ENCODE peak calls at places on chromosomes 7 and 10, in five cellular contexts. X is IMR-90, V is neuronal stem cell, D is mesenchymal stem cell, O is H1. Y is an unnamed sample.

GRCh38 chr7:79403451-79403850 is 50.0 kb downstream of the MAGI2 start:
- DNase-seq in O (no peak), D (no peak), X (peak; percentile 51), V (no peak), Y (no peak)

GRCh38 chr7:451255-452229 is 68.1 kb downstream of the PDGFA start:
- DNase-seq in D (no peak), O (peak; percentile 19), X (no peak), V (no peak), Y (no peak)

GRCh38 chr10:70442332-70442988 is 979 bp upstream of the NODAL start:
- DNase-seq in X (no peak), V (no peak), D (no peak), O (peak; percentile 84), Y (no peak)

GRCh38 chr10:12874501-12874900 is 127.0 kb downstream of the CCDC3 start:
- DNase-seq in O (no peak), X (no peak), V (no peak), D (no peak), Y (no peak)

GRCh38 chr7:102425639-102426267 is 7.6 kb upstream of the ORAI2 start:
- DNase-seq in O (no peak), X (no peak), D (no peak), V (no peak), Y (peak; percentile 35)

GRCh38 chr10:110006358-110007170 is 1.2 kb upstream of the ADD3 start:
- DNase-seq in V (peak; percentile 31), D (peak; percentile 69), O (no peak), X (peak; percentile 70), Y (no peak)

GRCh38 chr10:78319841-78320240 is 286.2 kb downstream of the RPS24 start:
- DNase-seq in O (no peak), X (no peak), V (no peak), D (no peak), Y (no peak)

GRCh38 chr7:80428161-80429054 is 83.5 kb downstream of the GNAT3 start:
- DNase-seq in D (peak; percentile 72), V (peak; percentile 12), O (no peak), X (peak; percentile 79), Y (peak; percentile 79)

GRCh38 chr10:128203028-128203427 is 76.8 kb upstream of the MKI67 start:
- DNase-seq in O (no peak), X (no peak), V (no peak), D (no peak), Y (no peak)

GRCh38 chr10:36336315-36336714 is 694.2 kb upstream of the FZD8 start:
- DNase-seq in O (no peak), D (peak; percentile 63), V (no peak), X (peak; percentile 54), Y (peak; percentile 23)

GRCh38 chr10:63120554-63120953 is 12.6 kb upstream of the NRBF2 start:
- DNase-seq in D (peak; percentile 91), V (no peak), X (peak; percentile 90), O (no peak), Y (no peak)

GRCh38 chr10:103645141-103646054 is 151.9 kb downstream of the NEURL1 start:
- DNase-seq in D (peak; percentile 69), O (no peak), X (peak; percentile 99), V (no peak), Y (peak; percentile 75)
- H3K14ac ChIP-seq in D (no peak overlapping the region), O (no peak overlapping the region), X (peak overlapping the region; percentile 88), V (no peak overlapping the region), Y (no peak overlapping the region)

DNA sequence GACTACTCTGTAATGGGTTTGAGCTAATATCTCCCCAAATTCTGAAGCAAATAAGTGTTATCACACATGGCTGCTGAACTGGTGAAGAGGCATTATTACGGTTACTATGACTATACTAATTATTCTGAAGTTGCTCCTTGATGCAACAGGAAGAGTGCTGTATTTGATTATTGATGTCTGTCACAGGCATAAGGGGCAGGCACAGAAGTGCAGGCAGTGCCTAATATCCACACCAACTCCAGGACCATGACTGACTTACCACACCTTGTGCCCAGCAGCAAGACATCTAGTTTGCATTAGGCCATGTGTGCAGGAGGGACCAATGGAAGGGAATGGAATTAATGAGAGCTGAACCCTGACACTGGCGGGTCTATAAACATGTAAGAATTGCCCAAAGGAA is 62.7 kb downstream of the AMPH start:
- DNase-seq in V (no peak), X (no peak), D (no peak), O (no peak), Y (no peak)
- H3K4me3 ChIP-seq in V (no peak overlapping the region), X (no peak overlapping the region), D (no peak overlapping the region), O (no peak overlapping the region), Y (no peak overlapping the region)

GRCh38 chr7:130595986-130596385 is 72.6 kb downstream of the COPG2 start:
- DNase-seq in O (no peak), D (peak; percentile 31), V (no peak), X (peak; percentile 2), Y (no peak)

GRCh38 chr7:130598056-130598455 is 70.5 kb downstream of the COPG2 start:
- DNase-seq in O (no peak), V (no peak), X (no peak), D (no peak), Y (no peak)

DNA sequence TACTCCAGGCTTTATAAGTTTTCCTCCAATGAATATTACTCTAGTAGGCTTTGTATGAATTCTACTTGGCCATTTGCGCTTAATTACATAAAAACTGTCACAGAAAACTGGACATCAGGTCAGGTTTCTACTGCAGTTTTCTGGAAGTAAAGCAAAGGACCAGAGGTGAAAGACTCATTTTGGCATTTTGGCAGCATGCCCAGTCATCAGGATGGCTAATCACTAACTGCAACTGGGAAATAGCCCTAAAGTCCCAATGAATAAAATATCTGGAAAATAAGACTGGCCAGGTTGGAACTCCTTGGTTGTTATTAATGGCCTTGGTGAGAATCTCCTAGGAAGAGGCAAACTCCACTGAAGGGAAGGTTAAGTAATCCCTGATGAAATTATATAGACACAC is 75.5 kb downstream of the COPG2 start:
- DNase-seq in D (no peak), V (no peak), X (peak; percentile 11), O (no peak), Y (no peak)
- H3K23ac ChIP-seq in D (no peak overlapping the region), V (no peak overlapping the region), X (no peak overlapping the region), O (no peak overlapping the region), Y (no peak overlapping the region)

GRCh38 chr7:158134824-158135223 is 452.8 kb downstream of the PTPRN2 start:
- DNase-seq in D (no peak), X (no peak), V (no peak), O (no peak), Y (no peak)

GRCh38 chr7:158133515-158134271 is 453.9 kb downstream of the PTPRN2 start:
- DNase-seq in X (no peak), O (no peak), V (no peak), D (no peak), Y (no peak)

GRCh38 chr7:158137516-158138328 is 449.9 kb downstream of the PTPRN2 start:
- DNase-seq in V (no peak), X (no peak), D (no peak), O (no peak), Y (no peak)

GRCh38 chr7:158138329-158138597 is 449.4 kb downstream of the PTPRN2 start:
- DNase-seq in V (no peak), O (no peak), X (no peak), D (no peak), Y (no peak)

DNA sequence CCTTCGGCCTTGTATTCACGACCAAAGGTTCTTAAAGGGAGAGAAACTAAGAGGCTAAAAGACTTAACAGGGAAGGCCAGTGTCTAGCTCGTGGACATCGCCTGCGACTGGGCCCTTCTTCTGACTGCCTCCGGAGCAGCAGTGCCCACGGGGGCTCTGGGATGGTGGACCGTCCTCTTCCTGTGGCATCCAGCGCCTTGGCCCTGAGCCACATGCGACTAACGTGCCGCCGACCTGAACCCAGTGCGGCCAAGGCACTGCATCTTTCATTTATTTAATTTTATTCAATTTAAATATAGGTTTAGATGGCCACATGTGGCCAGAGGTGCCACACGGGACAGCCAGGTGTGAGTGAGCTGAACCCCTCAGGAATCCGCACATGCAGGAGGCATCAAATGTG is 451.7 kb downstream of the PTPRN2 start:
- DNase-seq in V (no peak), O (no peak), D (no peak), X (no peak), Y (no peak)
- H3K14ac ChIP-seq in V (no peak overlapping the region), O (no peak overlapping the region), D (no peak overlapping the region), X (no peak overlapping the region), Y (no peak overlapping the region)

DNA sequence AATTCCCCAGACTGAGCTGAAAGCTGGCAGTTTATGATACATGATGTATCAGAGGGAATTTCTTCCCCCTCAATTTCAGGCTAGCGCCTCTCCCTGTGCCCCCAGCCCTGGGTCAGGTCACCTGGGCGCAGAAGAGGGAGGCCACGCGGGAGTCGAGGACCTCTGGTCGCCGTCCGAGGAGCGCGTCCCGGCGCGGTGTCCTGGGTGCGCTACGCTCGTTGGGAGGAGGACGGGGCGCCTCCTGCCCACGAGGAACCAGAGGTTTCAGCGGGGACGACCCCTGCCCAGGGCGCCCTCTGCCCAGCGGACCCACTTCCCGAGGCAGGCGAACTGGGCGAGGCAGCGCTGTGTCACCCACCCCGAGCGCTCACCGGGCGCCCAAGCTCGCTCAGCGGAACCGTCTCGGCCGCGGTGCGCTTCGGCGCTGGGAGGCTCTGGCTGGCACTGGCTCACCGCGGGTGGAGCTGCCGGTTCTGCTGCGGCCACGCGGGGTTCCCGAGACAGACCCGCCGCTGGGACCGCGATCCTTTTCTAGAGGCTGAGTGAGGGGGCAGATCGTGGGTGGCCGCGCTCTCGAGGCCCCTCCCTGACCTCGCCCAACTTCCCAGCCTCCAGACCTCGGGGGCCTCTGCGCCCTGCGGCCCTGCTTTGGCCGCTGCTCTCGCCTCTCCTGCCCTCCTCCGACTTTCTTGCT is at the start of gene FAM237B:
- DNase-seq in X (no peak), V (peak; percentile 39), D (peak; percentile 5), O (no peak), Y (no peak)
- H3K4me3 ChIP-seq in X (no peak within 1 kb of the TSS), V (peak within 1 kb of the TSS; percentile 79), D (peak within 1 kb of the TSS; percentile 76), O (peak within 1 kb of the TSS; percentile 63), Y (peak within 1 kb of the TSS; percentile 3)

DNA sequence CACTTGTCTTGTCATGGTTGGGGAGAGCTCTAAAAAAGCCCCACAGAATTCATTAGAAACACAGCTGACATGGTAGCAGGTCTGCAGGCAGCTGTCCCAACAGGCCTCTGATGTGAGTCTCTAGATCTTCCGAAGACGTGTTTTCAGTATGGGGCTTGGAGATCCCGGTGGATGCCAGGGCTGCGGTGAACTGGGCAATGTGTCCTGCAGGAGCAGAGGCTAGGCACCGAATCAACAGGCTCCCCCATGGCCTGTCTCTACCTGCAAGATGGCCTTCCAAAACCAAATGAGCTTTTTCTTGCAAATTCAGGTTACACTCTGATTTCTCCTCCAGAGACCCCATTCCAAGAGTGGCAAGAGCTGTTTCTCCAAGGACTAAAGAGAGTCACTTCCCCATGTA is 2.9 kb downstream of the CPXM2 start:
- DNase-seq in O (no peak), D (no peak), V (no peak), X (no peak), Y (no peak)
- H3K23ac ChIP-seq in O (no peak overlapping the region), D (no peak overlapping the region), V (no peak overlapping the region), X (no peak overlapping the region), Y (no peak overlapping the region)

GRCh38 chr10:79552143-79552542 is 8.1 kb downstream of the SFTPA2 start:
- DNase-seq in V (no peak), D (no peak), O (no peak), X (no peak), Y (no peak)
- H3K14ac ChIP-seq in V (no peak overlapping the region), D (no peak overlapping the region), O (no peak overlapping the region), X (no peak overlapping the region), Y (no peak overlapping the region)

GRCh38 chr7:23239253-23239652 is 7.3 kb upstream of the GPNMB start:
- DNase-seq in D (no peak), V (no peak), X (no peak), O (no peak), Y (no peak)
- H3K4me3 ChIP-seq in D (no peak overlapping the region), V (no peak overlapping the region), X (no peak overlapping the region), O (no peak overlapping the region), Y (no peak overlapping the region)

GRCh38 chr7:149849174-149849573 is 11.0 kb downstream of the ZNF862 start:
- DNase-seq in D (no peak), V (no peak), X (no peak), O (no peak), Y (no peak)
- H3K23ac ChIP-seq in D (no peak overlapping the region), V (no peak overlapping the region), X (no peak overlapping the region), O (no peak overlapping the region), Y (no peak overlapping the region)